ENCODE peak calls at places on chromosomes 12 and 14, in five cellular contexts. D is ovary, I is uterus, M is tibial nerve, R is adrenal gland. Z is an unnamed sample.

GRCh38 chr12:122427403-122427802 is 4.9 kb upstream of the CLIP1 start:
- DNase-seq in R (no peak), D (no peak), M (no peak), I (no peak), Z (no peak)

GRCh38 chr14:68248481-68249255 is 429.1 kb downstream of the RAD51B start:
- DNase-seq in M (no peak), R (peak; percentile 31), D (peak; percentile 29), I (peak; percentile 46), Z (no peak)

GRCh38 chr12:75455839-75456238 is 24.7 kb upstream of the GLIPR1 start:
- DNase-seq in I (no peak), D (no peak), R (no peak), M (no peak), Z (no peak)

GRCh38 chr14:62179367-62180018 is 417.3 kb downstream of the SNAPC1 start:
- DNase-seq in I (peak; percentile 33), D (no peak), R (peak; percentile 51), M (peak; percentile 40), Z (peak; percentile 54)

GRCh38 chr12:126681676-126682075 is 1585.3 kb upstream of the TMEM132C start:
- DNase-seq in M (no peak), R (no peak), I (no peak), D (no peak), Z (no peak)

GRCh38 chr12:47079894-47080724 is at the start of gene AMIGO2:
- DNase-seq in I (peak; percentile 70), M (peak; percentile 34), D (peak; percentile 73), R (peak; percentile 64), Z (peak; percentile 36)

GRCh38 chr12:59904874-59905521 is 309.2 kb downstream of the SLC16A7 start:
- DNase-seq in I (no peak), R (no peak), M (no peak), D (no peak), Z (no peak)

GRCh38 chr14:55432628-55433027 is 7.8 kb downstream of the TBPL2 start:
- DNase-seq in M (no peak), D (no peak), R (no peak), I (no peak), Z (no peak)

GRCh38 chr12:107319536-107320030 is 226.2 kb upstream of the CRY1 start:
- DNase-seq in M (no peak), D (no peak), R (no peak), I (no peak), Z (no peak)

GRCh38 chr12:88388566-88389269 is 191.6 kb downstream of the KITLG start:
- DNase-seq in D (no peak), I (no peak), R (no peak), M (no peak), Z (no peak)

GRCh38 chr12:16573652-16574077 is 32.3 kb downstream of the LMO3 start:
- DNase-seq in M (peak; percentile 70), D (no peak), R (no peak), I (peak; percentile 70), Z (no peak)

GRCh38 chr12:2785017-2785416 is 9.8 kb upstream of the FKBP4 start:
- DNase-seq in M (no peak), I (no peak), R (no peak), D (no peak), Z (no peak)

GRCh38 chr14:76067536-76067935 is 82.0 kb downstream of the IFT43 start:
- DNase-seq in D (no peak), R (no peak), M (no peak), I (no peak), Z (no peak)

GRCh38 chr12:129163861-129164260 is 310.6 kb downstream of the GLT1D1 start:
- DNase-seq in M (no peak), R (no peak), D (no peak), I (no peak), Z (no peak)

GRCh38 chr12:71447691-71448660 is 8.4 kb downstream of the LGR5 start:
- DNase-seq in R (no peak), I (no peak), M (no peak), D (no peak), Z (no peak)

GRCh38 chr12:98188649-98189048 is 326.7 kb upstream of the TMPO start:
- DNase-seq in R (no peak), D (no peak), I (no peak), M (no peak), Z (no peak)

GRCh38 chr12:100720016-100720654 is 74.4 kb upstream of the ANO4 start:
- DNase-seq in I (no peak), M (no peak), D (no peak), R (no peak), Z (no peak)

GRCh38 chr14:69133206-69134125 is 19.5 kb downstream of the DCAF5 start:
- DNase-seq in I (no peak), R (no peak), D (no peak), M (no peak), Z (no peak)

GRCh38 chr14:98512501-98513251 is 759.3 kb downstream of the BCL11B start:
- DNase-seq in I (no peak), R (no peak), D (no peak), M (no peak), Z (no peak)

GRCh38 chr12:111429760-111430417 is 24.2 kb downstream of the SH2B3 start:
- DNase-seq in M (no peak), D (no peak), R (no peak), I (no peak), Z (no peak)

GRCh38 chr12:111434049-111434448 is 28.3 kb downstream of the SH2B3 start:
- DNase-seq in M (no peak), D (no peak), R (no peak), I (no peak), Z (no peak)

GRCh38 chr12:111428728-111429175 is 23.0 kb downstream of the SH2B3 start:
- DNase-seq in I (no peak), R (peak; percentile 64), D (no peak), M (no peak), Z (no peak)

GRCh38 chr12:111430418-111431353 is 25.0 kb downstream of the SH2B3 start:
- DNase-seq in M (no peak), I (no peak), R (no peak), D (no peak), Z (no peak)

DNA sequence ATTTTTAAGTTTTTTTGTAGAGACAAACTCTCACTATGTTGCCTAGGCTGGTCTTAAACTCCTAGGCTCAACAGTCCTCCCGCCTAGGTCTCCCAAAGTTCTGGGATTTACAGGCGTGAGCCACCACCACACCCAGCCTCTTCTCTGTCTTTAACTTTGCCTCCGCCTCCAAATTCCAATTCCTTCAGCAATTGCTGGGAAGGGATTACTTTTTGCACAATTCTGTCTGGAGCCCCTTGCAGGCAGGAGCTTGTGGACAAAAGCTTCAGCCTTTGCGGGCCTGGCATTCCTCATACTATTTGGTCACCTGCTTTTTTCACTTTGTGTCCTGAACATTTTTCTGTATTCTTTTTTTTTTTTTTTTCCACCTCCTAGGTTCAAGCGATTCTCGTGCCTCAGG is 26.0 kb downstream of the SH2B3 start:
- DNase-seq in M (no peak), I (no peak), R (no peak), D (no peak), Z (no peak)
- H3K27ac ChIP-seq in M (peak overlapping the region; percentile 74), I (peak overlapping the region; percentile 90), R (no peak overlapping the region), D (no peak overlapping the region), Z (peak overlapping the region; percentile 83)

GRCh38 chr12:6961695-6962284 is 8.7 kb downstream of the PHB2 start:
- DNase-seq in R (peak; percentile 40), M (no peak), D (peak; percentile 55), I (peak; percentile 68), Z (peak; percentile 75)

GRCh38 chr12:6959376-6960290 is 8.5 kb downstream of the PTPN6 start:
- DNase-seq in R (peak; percentile 38), M (no peak), I (no peak), D (no peak), Z (no peak)

GRCh38 chr12:6962285-6963015 is 8.0 kb downstream of the PHB2 start:
- DNase-seq in R (peak; percentile 29), M (no peak), I (no peak), D (no peak), Z (peak; percentile 86)

GRCh38 chr12:6960291-6961277 is 9.4 kb downstream of the PTPN6 start:
- DNase-seq in I (no peak), R (peak; percentile 36), D (peak; percentile 28), M (no peak), Z (no peak)

GRCh38 chr12:6961278-6961694 is 9.2 kb downstream of the PHB2 start:
- DNase-seq in D (peak; percentile 69), R (peak; percentile 73), I (peak; percentile 81), M (no peak), Z (peak; percentile 76)
- TF ChIP-seq POLR2A in D (no peak), R (no peak), I (no peak), M (peak; percentile 14), Z (no peak)

GRCh38 chr12:53276511-53276910 is 8.4 kb downstream of the ESPL1 start:
- DNase-seq in D (no peak), R (no peak), I (no peak), M (no peak), Z (no peak)

GRCh38 chr12:53279888-53280498 is 11.9 kb downstream of the ESPL1 start:
- DNase-seq in D (no peak), R (no peak), M (no peak), I (no peak), Z (no peak)

GRCh38 chr12:53274445-53274844 is 6.3 kb downstream of the ESPL1 start:
- DNase-seq in R (no peak), D (no peak), M (no peak), I (no peak), Z (no peak)

GRCh38 chr12:53277981-53278380 is 9.9 kb downstream of the ESPL1 start:
- DNase-seq in D (no peak), M (no peak), I (no peak), R (no peak), Z (no peak)

DNA sequence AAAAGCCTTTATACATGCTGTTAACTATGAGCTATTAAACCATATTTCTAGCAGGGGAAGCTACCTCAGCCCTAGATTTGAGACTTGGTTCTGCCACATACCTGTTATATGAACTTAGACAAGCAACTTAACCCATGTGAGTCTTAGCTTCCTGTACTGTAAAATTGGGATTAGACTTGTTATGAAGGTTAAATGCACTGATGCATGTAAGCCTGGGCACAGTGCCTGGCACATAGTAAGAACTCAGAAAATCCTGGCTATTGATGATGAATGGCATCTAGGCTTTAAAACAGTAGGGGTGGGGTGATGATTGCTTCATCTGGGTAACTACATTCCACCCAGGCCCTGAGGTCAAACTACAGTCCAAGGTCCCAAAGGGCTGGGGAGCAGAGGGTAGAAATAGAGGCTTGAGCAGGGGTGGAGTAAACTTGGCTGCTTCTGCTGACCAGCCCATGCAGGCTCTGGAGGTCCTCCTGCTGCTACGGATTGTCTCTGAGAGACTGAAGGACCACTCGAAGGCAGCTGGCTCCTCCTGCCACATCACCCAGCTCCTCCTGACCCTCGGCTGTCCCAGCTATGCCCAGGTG is 11.3 kb downstream of the ESPL1 start:
- DNase-seq in D (no peak), I (no peak), R (no peak), M (no peak), Z (no peak)
- H3K36me3 ChIP-seq in D (no peaks in the 10 kb centered on the region), I (no peaks in the 10 kb centered on the region), R (no peaks in the 10 kb centered on the region), M (no peaks in the 10 kb centered on the region), Z (peaks cover 45% of the 10 kb centered on the region)

GRCh38 chr12:132658149-132658905 is 28.8 kb downstream of the POLE start:
- DNase-seq in R (no peak), I (no peak), M (no peak), D (no peak), Z (no peak)

GRCh38 chr12:132660047-132660446 is 27.1 kb downstream of the POLE start:
- DNase-seq in M (no peak), I (no peak), R (no peak), D (no peak), Z (no peak)

GRCh38 chr12:132659146-132659545 is 28.0 kb downstream of the POLE start:
- DNase-seq in I (no peak), D (no peak), M (no peak), R (no peak), Z (no peak)

GRCh38 chr12:132653567-132654290 is 33.4 kb downstream of the POLE start:
- DNase-seq in M (no peak), I (no peak), D (no peak), R (no peak), Z (no peak)

GRCh38 chr12:132657004-132657727 is 30.0 kb downstream of the POLE start:
- DNase-seq in R (no peak), I (no peak), D (no peak), M (no peak), Z (no peak)
- H3K27ac ChIP-seq in R (no peak overlapping the region), I (no peak overlapping the region), D (no peak overlapping the region), M (no peak overlapping the region), Z (no peak overlapping the region)

Z was measured in stomach.